ENCODE peak calls at places on chromosomes 5 and 9, in six cellular contexts. Z is activated naive CD4-positive, alpha-beta T cell; M is astrocyte of the cerebellum; K is NCI-H1092; A is MV-4-11; T is activated T-helper 1 cell treated with Interleukin-2 at 50 U/mL for 16 hours. N is an unnamed sample.

GRCh38 chr5:93162201-93162654 is 418.8 kb downstream of the NR2F1-AS1 start:
- DNase-seq in Z (no peak), M (no peak), K (peak; percentile 2), A (no peak), T (no peak), N (no peak)

GRCh38 chr5:172686111-172686510 is 45.0 kb downstream of the NEURL1B start:
- DNase-seq in Z (no peak), M (no peak), K (no peak), A (no peak), T (no peak), N (no peak)

GRCh38 chr5:35029333-35029732 is 18.4 kb downstream of the AGXT2 start:
- DNase-seq in Z (no peak), M (peak; percentile 43), K (no peak), A (peak; percentile 17), T (no peak), N (no peak)

GRCh38 chr5:141529873-141530272 is 41.0 kb downstream of the PCDHGC5 start:
- DNase-seq in Z (no peak), M (no peak), K (no peak), A (no peak), T (no peak), N (no peak)

GRCh38 chr5:133753856-133754255 is 141.5 kb upstream of the FSTL4 start:
- DNase-seq in Z (no peak), M (no peak), K (no peak), A (no peak), T (no peak), N (no peak)

GRCh38 chr9:127684576-127684975 is 22.2 kb upstream of the CFAP157 start:
- DNase-seq in Z (no peak), M (no peak), K (no peak), A (no peak), T (no peak), N (no peak)

GRCh38 chr5:112228672-112229071 is 190.4 kb downstream of the EPB41L4A start:
- DNase-seq in Z (no peak), M (peak; percentile 9), K (peak; percentile 2), A (peak; percentile 8), T (no peak), N (no peak)

GRCh38 chr9:125370786-125371185 is 109.2 kb downstream of the GAPVD1 start:
- DNase-seq in Z (no peak), M (no peak), K (no peak), A (peak; percentile 32), T (no peak), N (no peak)

GRCh38 chr5:38719916-38720315 is 125.9 kb upstream of the OSMR start:
- DNase-seq in Z (no peak), M (peak; percentile 82), K (no peak), A (no peak), T (no peak), N (no peak)

GRCh38 chr5:88827997-88828396 is 55.0 kb downstream of the MEF2C start:
- DNase-seq in Z (no peak), M (no peak), K (no peak), A (peak; percentile 24), T (no peak), N (no peak)

GRCh38 chr9:24879591-24879990 is 333.9 kb upstream of the IZUMO3 start:
- DNase-seq in Z (no peak), M (no peak), K (no peak), A (no peak), T (no peak), N (no peak)